ENCODE peak calls at places on chromosomes 12 and 14, in six cellular contexts. U is hepatocyte, D is HAP-1, A is SK-N-SH, I is stomach, H is IMR-90. K is an unnamed sample. For H3K4me1, the result is how much of the 10 kb centered on the place peaks cover.

GRCh38 chr12:124203176-124203575 is 91.7 kb upstream of the RFLNA start:
- DNase-seq in A (no peak), H (no peak), U (no peak), D (no peak), I (no peak), K (no peak)

GRCh38 chr12:12016284-12017100 is 54.2 kb upstream of the BCL2L14 start:
- DNase-seq in A (no peak), U (no peak), D (no peak), H (no peak), I (no peak), K (no peak)

GRCh38 chr12:108040968-108041367 is 88.1 kb upstream of the WSCD2 start:
- DNase-seq in D (no peak), I (no peak), H (no peak), A (no peak), U (no peak), K (peak)

GRCh38 chr14:74619672-74620131 is 7.7 kb upstream of the LTBP2 start:
- DNase-seq in U (peak), A (no peak), I (peak), H (peak), D (no peak), K (peak)

GRCh38 chr14:49461529-49462401 is 124.4 kb downstream of the RPS29 start:
- DNase-seq in D (peak), I (peak), H (peak), A (peak), U (peak), K (peak)

GRCh38 chr14:80378084-80378483 is 166.8 kb upstream of the DIO2 start:
- DNase-seq in U (no peak), D (no peak), A (no peak), H (no peak), I (no peak), K (no peak)

GRCh38 chr12:48029811-48030650 is 25.8 kb upstream of the COL2A1 start:
- DNase-seq in I (no peak), H (no peak), U (no peak), A (no peak), D (no peak), K (no peak)

GRCh38 chr12:100576311-100577036 is 3.0 kb downstream of the GAS2L3 start:
- DNase-seq in A (no peak), H (peak), U (peak), D (no peak), I (no peak), K (no peak)

GRCh38 chr14:40618225-40618898 is 988.3 kb upstream of the LRFN5 start:
- DNase-seq in D (no peak), H (no peak), A (no peak), I (no peak), U (no peak), K (no peak)

GRCh38 chr12:67952787-67953186 is 36.5 kb upstream of the IFNG-AS1 start:
- DNase-seq in H (no peak), D (no peak), U (no peak), I (no peak), A (no peak), K (no peak)

GRCh38 chr14:63203618-63204406 is 431 bp upstream of the RHOJ start:
- DNase-seq in D (peak), A (peak), I (peak), U (peak), H (peak), K (peak)

DNA sequence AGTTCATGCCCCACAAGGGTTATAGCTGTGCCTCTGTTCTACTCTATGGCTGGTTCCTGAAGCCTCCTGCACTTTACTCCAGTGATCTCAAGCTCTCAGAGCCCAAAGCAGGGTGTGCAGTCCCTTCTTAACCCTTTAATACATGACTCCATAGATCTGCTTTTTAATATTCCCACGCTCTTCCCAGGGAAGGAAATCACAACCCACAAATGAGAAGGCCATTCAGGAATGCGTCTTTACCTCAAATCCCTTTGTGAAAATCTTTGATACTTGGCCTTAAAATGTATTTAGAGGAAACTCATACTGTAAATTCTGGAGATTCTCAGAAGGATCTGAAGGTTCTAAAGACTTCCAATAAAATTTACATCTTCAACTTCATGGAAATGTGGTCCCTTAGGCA is 17.0 kb downstream of the NID2 start:
- DNase-seq in I (no peak), D (no peak), H (peak), A (no peak), U (no peak), K (peak)
- H3K4me1 ChIP-seq in I (half or more), D (under half), H (under half), A (under half), U (under half), K (half or more)

DNA sequence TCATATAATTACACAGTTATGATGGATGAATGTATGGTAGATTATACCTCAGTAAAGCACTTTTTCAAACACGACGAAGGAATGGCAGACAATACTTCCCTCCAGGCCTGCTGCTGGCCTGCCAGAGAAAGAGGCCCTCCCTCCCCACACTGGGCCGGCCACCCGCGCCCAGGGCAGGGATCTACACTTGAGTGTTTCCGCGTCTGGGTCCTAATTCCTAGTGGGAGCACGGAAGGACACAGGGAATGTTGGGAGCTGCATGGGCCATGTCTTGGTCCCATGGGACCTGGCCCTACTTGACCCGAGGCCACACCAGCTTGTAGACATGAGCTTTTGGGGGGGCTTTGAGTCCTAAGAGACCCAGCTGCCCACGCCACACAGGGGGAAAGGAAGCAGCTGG is 52.0 kb downstream of the STX2 start:
- DNase-seq in I (no peak), D (no peak), U (no peak), H (no peak), A (no peak), K (no peak)
- H3K4me1 ChIP-seq in I (under half), D (under half), U (under half), H (under half), A (under half), K (under half)

GRCh38 chr12:7019043-7019569 is 830 bp upstream of the LPCAT3 start:
- DNase-seq in H (no peak), D (peak), A (no peak), U (no peak), I (no peak), K (no peak)
- H3K4me1 ChIP-seq in H (under half), D (under half), A (under half), U (under half), I (under half), K (under half)

GRCh38 chr12:27252934-27253333 is 8.8 kb downstream of the STK38L start:
- DNase-seq in I (no peak), A (no peak), U (no peak), H (no peak), D (no peak), K (no peak)

GRCh38 chr12:27257104-27257848 is 13.2 kb downstream of the STK38L start:
- DNase-seq in A (no peak), D (no peak), U (no peak), I (no peak), H (peak), K (no peak)

DNA sequence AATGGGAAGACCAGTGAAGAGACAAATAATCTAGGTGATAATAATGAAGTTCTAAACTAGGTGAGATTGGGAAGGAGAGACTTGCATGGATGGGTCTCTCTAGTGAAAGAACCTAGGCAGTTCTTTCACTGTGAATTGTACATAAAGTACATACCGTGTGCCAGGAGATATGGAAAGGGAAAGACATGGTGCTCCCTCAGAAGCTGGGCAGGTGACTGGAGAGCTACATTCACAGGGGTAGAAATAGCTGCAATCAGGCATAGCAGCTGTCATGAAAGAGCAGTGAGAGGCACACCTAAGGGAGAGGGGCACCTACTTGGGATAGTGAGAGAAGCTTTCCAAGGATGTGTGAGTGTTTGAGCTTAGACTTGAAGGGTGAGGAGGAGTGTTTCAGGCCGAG is 9.3 kb downstream of the STK38L start:
- DNase-seq in A (no peak), D (no peak), U (no peak), I (no peak), H (no peak), K (no peak)
- H3K4me1 ChIP-seq in A (under half), D (under half), U (under half), I (half or more), H (under half), K (under half)

GRCh38 chr14:79117561-79117960 is 947.4 kb downstream of the NRXN3 start:
- DNase-seq in A (no peak), I (no peak), U (no peak), D (no peak), H (no peak), K (no peak)
- H3K4me1 ChIP-seq in A (under half), I (under half), U (under half), D (under half), H (under half), K (under half)

GRCh38 chr14:69700609-69701008 is 66.3 kb upstream of the SRSF5 start:
- DNase-seq in U (no peak), A (no peak), D (no peak), I (no peak), H (no peak), K (no peak)

GRCh38 chr14:69695664-69696527 is 71.0 kb upstream of the SRSF5 start:
- DNase-seq in D (peak), H (peak), U (no peak), A (peak), I (peak), K (peak)

GRCh38 chr14:69696633-69697557 is 70.0 kb upstream of the SRSF5 start:
- DNase-seq in U (no peak), I (no peak), D (no peak), A (no peak), H (no peak), K (no peak)

GRCh38 chr14:69699743-69700309 is 67.1 kb upstream of the SRSF5 start:
- DNase-seq in D (no peak), I (peak), U (no peak), A (no peak), H (no peak), K (no peak)

DNA sequence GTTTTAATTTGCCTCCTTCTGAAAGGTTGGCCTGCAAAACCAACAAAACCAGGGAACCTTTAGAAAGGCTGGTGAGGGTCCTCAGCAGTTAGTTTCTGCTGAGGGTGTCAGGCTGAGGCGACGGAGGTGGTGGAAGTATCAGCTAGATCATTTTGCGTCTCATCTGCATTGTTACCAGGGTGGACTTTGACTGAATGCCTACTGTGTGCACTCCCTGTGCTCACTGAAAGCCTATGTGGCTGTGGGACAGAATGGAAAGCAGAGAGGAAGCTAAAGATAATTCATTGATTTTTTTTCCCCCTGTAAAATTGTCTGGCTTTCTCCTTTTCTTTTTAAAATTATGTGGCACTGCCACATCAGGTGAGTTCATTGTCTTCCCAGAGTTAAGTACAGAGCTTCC is 68.4 kb upstream of the SRSF5 start:
- DNase-seq in A (no peak), U (no peak), H (no peak), D (no peak), I (no peak), K (no peak)
- H3K4me1 ChIP-seq in A (half or more), U (under half), H (under half), D (half or more), I (half or more), K (under half)

GRCh38 chr12:1661553-1662335 is 29.1 kb upstream of the ADIPOR2 start:
- DNase-seq in D (peak), I (peak), A (peak), U (peak), H (peak), K (peak)
- H3K4me1 ChIP-seq in D (under half), I (half or more), A (under half), U (under half), H (under half), K (under half)

DNA sequence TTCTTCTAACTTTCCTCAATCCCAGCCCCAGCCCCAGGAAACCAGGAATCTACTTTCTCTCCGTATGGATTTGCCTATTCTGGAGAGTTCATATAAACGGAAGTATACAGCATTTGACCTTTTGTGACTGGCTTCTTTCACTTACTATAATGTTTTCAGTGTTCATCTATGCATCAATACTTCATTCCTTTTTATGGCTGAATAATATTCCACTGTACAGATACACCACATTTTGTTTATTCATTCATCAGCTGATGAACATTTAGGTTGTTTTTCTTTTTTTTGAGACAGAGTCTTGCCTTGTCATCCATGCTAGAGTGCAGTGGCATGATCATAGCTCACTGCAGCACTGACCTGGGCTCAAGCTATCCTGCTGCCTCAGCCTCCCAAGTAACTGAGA is 3.9 kb upstream of the PLEKHG3 start:
- DNase-seq in U (no peak), A (no peak), I (no peak), D (no peak), H (no peak), K (no peak)
- H3K4me1 ChIP-seq in U (under half), A (under half), I (half or more), D (under half), H (under half), K (under half)

K was measured in cardiac muscle cell.